ENCODE peak calls at places on chromosomes 13 and 19, in four cellular contexts. One of them, this sample, is unnamed.

GRCh38 chr19:4233282-4233853 is 4.0 kb downstream of the EBI3 start:
- DNase-seq in dorsolateral prefrontal cortex: no peak
- DNase-seq in IMR-90: peak
- DNase-seq in AG10803: no peak
- DNase-seq in this sample: no peak

GRCh38 chr13:58254961-58255360 is 623.4 kb downstream of the PCDH17 start:
- DNase-seq in dorsolateral prefrontal cortex: no peak
- DNase-seq in IMR-90: no peak
- DNase-seq in AG10803: no peak
- DNase-seq in this sample: no peak

GRCh38 chr19:10615429-10616023 is 9.8 kb upstream of the SLC44A2 start:
- DNase-seq in dorsolateral prefrontal cortex: no peak
- DNase-seq in IMR-90: no peak
- DNase-seq in AG10803: no peak
- DNase-seq in this sample: no peak

GRCh38 chr13:24664726-24665409 is 15.3 kb upstream of the ATP12A start:
- DNase-seq in dorsolateral prefrontal cortex: no peak
- DNase-seq in IMR-90: peak
- DNase-seq in AG10803: peak
- DNase-seq in this sample: peak

GRCh38 chr13:31204592-31204991 is 4.8 kb downstream of the B3GLCT start:
- DNase-seq in dorsolateral prefrontal cortex: no peak
- DNase-seq in IMR-90: peak
- DNase-seq in AG10803: peak
- DNase-seq in this sample: peak

GRCh38 chr19:38173324-38174041 is 50.5 kb downstream of the DPF1 start:
- DNase-seq in dorsolateral prefrontal cortex: peak
- DNase-seq in IMR-90: peak
- DNase-seq in AG10803: peak
- DNase-seq in this sample: peak

GRCh38 chr13:79667771-79668170 is 186.8 kb downstream of the NDFIP2 start:
- DNase-seq in dorsolateral prefrontal cortex: no peak
- DNase-seq in IMR-90: no peak
- DNase-seq in AG10803: no peak
- DNase-seq in this sample: no peak

GRCh38 chr13:113061271-113061625 is 44.3 kb upstream of the F7 start:
- DNase-seq in dorsolateral prefrontal cortex: peak
- DNase-seq in IMR-90: no peak
- DNase-seq in AG10803: no peak
- DNase-seq in this sample: no peak

GRCh38 chr19:46812898-46813569 is 24.6 kb upstream of the SLC1A5 start:
- DNase-seq in dorsolateral prefrontal cortex: no peak
- DNase-seq in IMR-90: no peak
- DNase-seq in AG10803: no peak
- DNase-seq in this sample: no peak

GRCh38 chr19:51391073-51391611 is 751 bp upstream of the C19orf84 start:
- DNase-seq in dorsolateral prefrontal cortex: no peak
- DNase-seq in IMR-90: no peak
- DNase-seq in AG10803: no peak
- DNase-seq in this sample: no peak

GRCh38 chr13:81171065-81171647 is 830.2 kb upstream of the SPRY2 start:
- DNase-seq in dorsolateral prefrontal cortex: no peak
- DNase-seq in IMR-90: no peak
- DNase-seq in AG10803: peak
- DNase-seq in this sample: peak

GRCh38 chr13:50805805-50806204 is 37.7 kb downstream of the DLEU7 start:
- DNase-seq in dorsolateral prefrontal cortex: no peak
- DNase-seq in IMR-90: peak
- DNase-seq in AG10803: peak
- DNase-seq in this sample: peak

GRCh38 chr19:5317321-5317720 is 23.3 kb downstream of the PTPRS start:
- DNase-seq in dorsolateral prefrontal cortex: no peak
- DNase-seq in IMR-90: no peak
- DNase-seq in AG10803: no peak
- DNase-seq in this sample: no peak

GRCh38 chr19:18439025-18439909 is 1.3 kb upstream of the ISYNA1 start:
- DNase-seq in dorsolateral prefrontal cortex: no peak
- DNase-seq in IMR-90: peak
- DNase-seq in AG10803: peak
- DNase-seq in this sample: peak

GRCh38 chr13:79481685-79482052 is 714 bp downstream of the NDFIP2 start:
- DNase-seq in dorsolateral prefrontal cortex: no peak
- DNase-seq in IMR-90: no peak
- DNase-seq in AG10803: no peak
- DNase-seq in this sample: no peak

GRCh38 chr19:50702870-50703829 is 16.5 kb downstream of the SHANK1 start:
- DNase-seq in dorsolateral prefrontal cortex: peak
- DNase-seq in IMR-90: peak
- DNase-seq in AG10803: no peak
- DNase-seq in this sample: no peak

GRCh38 chr13:19861762-19862161 is 1.7 kb downstream of the ZMYM5 start:
- DNase-seq in dorsolateral prefrontal cortex: no peak
- DNase-seq in IMR-90: no peak
- DNase-seq in AG10803: no peak
- DNase-seq in this sample: no peak

GRCh38 chr13:36862002-36862706 is 43.1 kb downstream of the RFXAP start:
- DNase-seq in dorsolateral prefrontal cortex: no peak
- DNase-seq in IMR-90: no peak
- DNase-seq in AG10803: peak
- DNase-seq in this sample: no peak

GRCh38 chr19:49071860-49072547 is 495 bp downstream of the KCNA7 start:
- DNase-seq in dorsolateral prefrontal cortex: no peak
- DNase-seq in IMR-90: no peak
- DNase-seq in AG10803: no peak
- DNase-seq in this sample: no peak

GRCh38 chr13:51726446-51727185 is 77.3 kb downstream of the DHRS12 start:
- DNase-seq in dorsolateral prefrontal cortex: no peak
- DNase-seq in IMR-90: peak
- DNase-seq in AG10803: peak
- DNase-seq in this sample: peak

GRCh38 chr19:41427647-41428480 is 690 bp upstream of the B3GNT8 start:
- DNase-seq in dorsolateral prefrontal cortex: peak
- DNase-seq in IMR-90: no peak
- DNase-seq in AG10803: peak
- DNase-seq in this sample: peak

GRCh38 chr19:38488811-38489481 is 55.5 kb downstream of the RYR1 start:
- DNase-seq in dorsolateral prefrontal cortex: no peak
- DNase-seq in IMR-90: no peak
- DNase-seq in AG10803: no peak
- DNase-seq in this sample: no peak

GRCh38 chr19:38012290-38012689 is 105.3 kb downstream of the SIPA1L3 start:
- DNase-seq in dorsolateral prefrontal cortex: no peak
- DNase-seq in IMR-90: no peak
- DNase-seq in AG10803: no peak
- DNase-seq in this sample: no peak

GRCh38 chr19:7326105-7326877 is 22.4 kb upstream of the ARHGEF18 start:
- DNase-seq in dorsolateral prefrontal cortex: no peak
- DNase-seq in IMR-90: no peak
- DNase-seq in AG10803: peak
- DNase-seq in this sample: no peak

GRCh38 chr19:41936961-41937360 is 8.7 kb upstream of the ERFL start:
- DNase-seq in dorsolateral prefrontal cortex: no peak
- DNase-seq in IMR-90: no peak
- DNase-seq in AG10803: no peak
- DNase-seq in this sample: no peak

GRCh38 chr19:49151339-49152217 is 3.6 kb downstream of the HRC start:
- DNase-seq in dorsolateral prefrontal cortex: no peak
- DNase-seq in IMR-90: peak
- DNase-seq in AG10803: no peak
- DNase-seq in this sample: peak

GRCh38 chr19:17236414-17236716 is 9.4 kb downstream of the NR2F6 start:
- DNase-seq in dorsolateral prefrontal cortex: no peak
- DNase-seq in IMR-90: no peak
- DNase-seq in AG10803: no peak
- DNase-seq in this sample: no peak

GRCh38 chr13:84543976-84544375 is 661.7 kb upstream of the SLITRK1 start:
- DNase-seq in dorsolateral prefrontal cortex: no peak
- DNase-seq in IMR-90: no peak
- DNase-seq in AG10803: no peak
- DNase-seq in this sample: no peak

GRCh38 chr19:45765365-45766292 is 3.4 kb downstream of the SIX5 start:
- DNase-seq in dorsolateral prefrontal cortex: no peak
- DNase-seq in IMR-90: no peak
- DNase-seq in AG10803: no peak
- DNase-seq in this sample: no peak

GRCh38 chr13:98504371-98504963 is 72.4 kb downstream of the STK24 start:
- DNase-seq in dorsolateral prefrontal cortex: no peak
- DNase-seq in IMR-90: no peak
- DNase-seq in AG10803: no peak
- DNase-seq in this sample: no peak

GRCh38 chr13:66723606-66724005 is 506.5 kb downstream of the PCDH9 start:
- DNase-seq in dorsolateral prefrontal cortex: no peak
- DNase-seq in IMR-90: no peak
- DNase-seq in AG10803: no peak
- DNase-seq in this sample: no peak

GRCh38 chr13:43785681-43786471 is 896 bp downstream of the ENOX1 start:
- DNase-seq in dorsolateral prefrontal cortex: peak
- DNase-seq in IMR-90: peak
- DNase-seq in AG10803: peak
- DNase-seq in this sample: peak

GRCh38 chr13:104641309-104641708 is 1575.1 kb upstream of the SLC10A2 start:
- DNase-seq in dorsolateral prefrontal cortex: no peak
- DNase-seq in IMR-90: peak
- DNase-seq in AG10803: no peak
- DNase-seq in this sample: no peak

GRCh38 chr13:95957331-95957730 is 95.9 kb downstream of the UGGT2 start:
- DNase-seq in dorsolateral prefrontal cortex: no peak
- DNase-seq in IMR-90: no peak
- DNase-seq in AG10803: no peak
- DNase-seq in this sample: no peak

GRCh38 chr13:72186730-72187422 is 319.9 kb upstream of the DACH1 start:
- DNase-seq in dorsolateral prefrontal cortex: no peak
- DNase-seq in IMR-90: no peak
- DNase-seq in AG10803: no peak
- DNase-seq in this sample: no peak

GRCh38 chr19:32497386-32497785 is 83.6 kb upstream of the PDCD5 start:
- DNase-seq in dorsolateral prefrontal cortex: no peak
- DNase-seq in IMR-90: no peak
- DNase-seq in AG10803: no peak
- DNase-seq in this sample: no peak

GRCh38 chr19:42529248-42529764 is 1.0 kb upstream of the CEACAM1 start:
- DNase-seq in dorsolateral prefrontal cortex: peak
- DNase-seq in IMR-90: peak
- DNase-seq in AG10803: peak
- DNase-seq in this sample: peak

GRCh38 chr19:558770-559439 is 13.5 kb upstream of the BSG start:
- DNase-seq in dorsolateral prefrontal cortex: no peak
- DNase-seq in IMR-90: peak
- DNase-seq in AG10803: no peak
- DNase-seq in this sample: no peak

GRCh38 chr13:47603365-47603764 is 397.7 kb downstream of the SUCLA2 start:
- DNase-seq in dorsolateral prefrontal cortex: no peak
- DNase-seq in IMR-90: peak
- DNase-seq in AG10803: no peak
- DNase-seq in this sample: no peak

GRCh38 chr13:23671902-23672301 is 101.7 kb downstream of the TNFRSF19 start:
- DNase-seq in dorsolateral prefrontal cortex: no peak
- DNase-seq in IMR-90: peak
- DNase-seq in AG10803: peak
- DNase-seq in this sample: peak

GRCh38 chr19:56660381-56661105 is 11.0 kb downstream of the ZNF835 start:
- DNase-seq in dorsolateral prefrontal cortex: no peak
- DNase-seq in IMR-90: no peak
- DNase-seq in AG10803: no peak
- DNase-seq in this sample: no peak
- TF ChIP-seq CTCF in dorsolateral prefrontal cortex: peak
- TF ChIP-seq CTCF in IMR-90: no peak
- TF ChIP-seq CTCF in AG10803: no peak
- TF ChIP-seq CTCF in this sample: no peak

DNA sequence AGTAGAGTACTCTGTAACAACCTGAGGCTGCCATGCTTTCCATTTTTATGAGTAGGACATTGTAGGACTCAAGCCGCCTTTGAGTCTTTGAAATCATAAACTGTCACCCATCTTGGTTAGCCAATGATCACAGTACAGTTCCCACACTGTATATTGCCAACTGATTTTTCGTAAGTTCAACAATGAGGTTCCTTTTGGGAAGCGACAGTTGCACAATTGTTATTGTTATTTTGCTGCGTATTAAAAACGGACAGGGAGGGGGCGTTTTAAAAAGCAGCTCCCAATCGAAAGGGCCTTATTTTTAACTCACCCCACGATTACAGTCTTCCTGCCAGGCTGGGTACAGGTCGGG is 608 bp downstream of the SLC46A3 start:
- DNase-seq in dorsolateral prefrontal cortex: no peak
- DNase-seq in IMR-90: peak
- DNase-seq in AG10803: peak
- DNase-seq in this sample: no peak
- TF ChIP-seq CTCF in dorsolateral prefrontal cortex: no peak
- TF ChIP-seq CTCF in IMR-90: no peak
- TF ChIP-seq CTCF in AG10803: no peak
- TF ChIP-seq CTCF in this sample: no peak

GRCh38 chr19:12346896-12347295 is 13.5 kb upstream of the ZNF563 start:
- DNase-seq in dorsolateral prefrontal cortex: no peak
- DNase-seq in IMR-90: no peak
- DNase-seq in AG10803: no peak
- DNase-seq in this sample: no peak
- TF ChIP-seq CTCF in dorsolateral prefrontal cortex: peak
- TF ChIP-seq CTCF in IMR-90: no peak
- TF ChIP-seq CTCF in AG10803: no peak
- TF ChIP-seq CTCF in this sample: no peak

GRCh38 chr13:30110301-30111070 is 196.9 kb downstream of the KATNAL1 start:
- DNase-seq in dorsolateral prefrontal cortex: no peak
- DNase-seq in IMR-90: no peak
- DNase-seq in AG10803: peak
- DNase-seq in this sample: peak

GRCh38 chr13:30109471-30110135 is 197.7 kb downstream of the KATNAL1 start:
- DNase-seq in dorsolateral prefrontal cortex: no peak
- DNase-seq in IMR-90: no peak
- DNase-seq in AG10803: no peak
- DNase-seq in this sample: no peak

GRCh38 chr13:30113531-30113930 is 193.8 kb downstream of the KATNAL1 start:
- DNase-seq in dorsolateral prefrontal cortex: no peak
- DNase-seq in IMR-90: no peak
- DNase-seq in AG10803: no peak
- DNase-seq in this sample: no peak

GRCh38 chr13:30112602-30113435 is 194.5 kb downstream of the KATNAL1 start:
- DNase-seq in dorsolateral prefrontal cortex: peak
- DNase-seq in IMR-90: peak
- DNase-seq in AG10803: peak
- DNase-seq in this sample: peak

DNA sequence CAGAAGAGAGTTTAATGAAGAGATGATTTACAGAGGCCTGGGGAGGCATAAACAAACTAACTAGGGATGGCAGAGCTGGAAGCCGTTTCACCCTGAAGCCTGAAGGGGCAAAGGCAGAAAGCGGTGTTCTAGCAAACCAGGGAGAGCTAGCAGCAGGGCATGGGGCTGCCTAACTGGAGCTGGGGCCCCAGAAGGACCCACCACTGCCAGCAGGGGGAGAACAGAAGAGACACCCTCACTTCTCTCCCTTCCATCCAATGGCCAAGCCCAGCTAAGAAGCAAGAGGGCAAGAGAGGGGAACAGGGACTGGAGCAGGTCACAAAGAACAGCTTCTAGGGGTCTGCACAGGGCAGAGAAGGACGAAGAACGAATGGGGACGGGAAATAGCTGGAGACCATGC is 195.5 kb downstream of the KATNAL1 start:
- DNase-seq in dorsolateral prefrontal cortex: no peak
- DNase-seq in IMR-90: no peak
- DNase-seq in AG10803: no peak
- DNase-seq in this sample: no peak
- TF ChIP-seq CTCF in dorsolateral prefrontal cortex: no peak
- TF ChIP-seq CTCF in IMR-90: peak
- TF ChIP-seq CTCF in AG10803: peak
- TF ChIP-seq CTCF in this sample: peak